ENCODE peak calls at places on chromosomes 3 and 15, in nine cellular contexts. P is tibial artery; O is tibial nerve; Z is esophagus muscularis mucosa; M is CD8-positive, alpha-beta memory T cell; E is neuronal stem cell; K is transverse colon; Y is endodermal cell; R is heart right ventricle. F is an unnamed sample. For H3K4me1 and H3K27me3, the result is how much of the 10 kb centered on the place peaks cover.

GRCh38 chr3:80771085-80771484 is 990.4 kb downstream of the GBE1 start:
- DNase-seq in K (no peak), P (no peak), E (no peak), M (no peak), Y (no peak), O (no peak), R (no peak), Z (no peak), F (no peak)

GRCh38 chr3:175082631-175083030 is 223.5 kb downstream of the NAALADL2 start:
- DNase-seq in E (no peak), P (no peak), M (no peak), Y (no peak), K (no peak), O (no peak), R (no peak), Z (no peak), F (no peak)

GRCh38 chr3:192570757-192571156 is 156.6 kb downstream of the FGF12 start:
- DNase-seq in O (no peak), Y (no peak), R (peak), E (no peak), Z (no peak), P (no peak), M (no peak), K (no peak), F (no peak)

GRCh38 chr3:56042326-56042951 is 425.8 kb downstream of the ERC2 start:
- DNase-seq in P (no peak), E (peak), M (no peak), R (no peak), K (no peak), Y (no peak), O (no peak), Z (no peak), F (no peak)

GRCh38 chr3:122576174-122576940 is 1.1 kb upstream of the PARP15 start:
- DNase-seq in Z (no peak), P (no peak), K (no peak), E (no peak), R (no peak), O (no peak), Y (no peak), M (no peak), F (no peak)

GRCh38 chr3:123153821-123154323 is 47.9 kb upstream of the SEC22A start:
- DNase-seq in Y (peak), E (no peak), M (no peak), O (no peak), P (no peak), Z (no peak), K (no peak), R (no peak), F (no peak)

GRCh38 chr15:68493629-68494028 is 61.7 kb upstream of the ITGA11 start:
- DNase-seq in K (no peak), M (no peak), Y (no peak), O (no peak), P (no peak), Z (no peak), R (no peak), E (no peak), F (no peak)

GRCh38 chr15:65008989-65009388 is 19.3 kb upstream of the SPG21 start:
- DNase-seq in M (no peak), R (no peak), Y (no peak), E (no peak), K (no peak), P (no peak), O (no peak), Z (no peak), F (no peak)

GRCh38 chr15:58260911-58261267 is 122.7 kb downstream of the AQP9 start:
- DNase-seq in Z (peak), R (peak), M (no peak), E (no peak), K (no peak), O (no peak), P (no peak), Y (no peak), F (no peak)

GRCh38 chr3:183491923-183492848 is 63.3 kb downstream of the KLHL6 start:
- DNase-seq in R (no peak), Y (peak), K (no peak), O (no peak), Z (peak), E (no peak), M (peak), P (no peak), F (no peak)

GRCh38 chr3:15899438-15899837 is 101.7 kb upstream of the ANKRD28 start:
- DNase-seq in M (no peak), Z (peak), K (no peak), R (no peak), E (no peak), Y (peak), O (no peak), P (no peak), F (no peak)

GRCh38 chr3:150449169-150449721 is 41.1 kb downstream of the TSC22D2 start:
- DNase-seq in P (no peak), M (no peak), E (no peak), K (no peak), R (no peak), Y (no peak), Z (no peak), O (no peak), F (no peak)

GRCh38 chr3:188239035-188239434 is 85.1 kb downstream of the LPP start:
- DNase-seq in M (no peak), E (no peak), Y (no peak), P (peak), K (no peak), O (no peak), R (no peak), Z (no peak), F (no peak)

GRCh38 chr3:112486811-112487505 is 12.3 kb downstream of the BTLA start:
- DNase-seq in Y (no peak), K (no peak), R (no peak), P (no peak), Z (no peak), E (no peak), M (no peak), O (no peak), F (no peak)

GRCh38 chr3:154121236-154122095 is at the start of gene ARHGEF26:
- DNase-seq in Z (peak), M (peak), K (peak), R (peak), E (peak), Y (peak), O (peak), P (peak), F (peak)

GRCh38 chr3:44478055-44478468 is 592 bp upstream of the ZNF445 start:
- DNase-seq in R (no peak), Y (no peak), O (no peak), P (no peak), E (no peak), K (no peak), Z (no peak), M (no peak), F (no peak)

GRCh38 chr3:58998476-58999117 is 51.2 kb downstream of the CFAP20DC start:
- DNase-seq in M (no peak), K (no peak), O (no peak), E (no peak), Z (no peak), R (no peak), Y (no peak), P (no peak), F (no peak)

GRCh38 chr3:99960123-99960878 is 142.6 kb downstream of the CMSS1 start:
- DNase-seq in Z (no peak), O (no peak), R (no peak), Y (no peak), E (no peak), K (no peak), P (no peak), M (no peak), F (no peak)

GRCh38 chr3:37770938-37771918 is 90.5 kb upstream of the CTDSPL start:
- DNase-seq in M (no peak), O (no peak), P (peak), K (no peak), E (no peak), Z (no peak), Y (no peak), R (peak), F (no peak)

DNA sequence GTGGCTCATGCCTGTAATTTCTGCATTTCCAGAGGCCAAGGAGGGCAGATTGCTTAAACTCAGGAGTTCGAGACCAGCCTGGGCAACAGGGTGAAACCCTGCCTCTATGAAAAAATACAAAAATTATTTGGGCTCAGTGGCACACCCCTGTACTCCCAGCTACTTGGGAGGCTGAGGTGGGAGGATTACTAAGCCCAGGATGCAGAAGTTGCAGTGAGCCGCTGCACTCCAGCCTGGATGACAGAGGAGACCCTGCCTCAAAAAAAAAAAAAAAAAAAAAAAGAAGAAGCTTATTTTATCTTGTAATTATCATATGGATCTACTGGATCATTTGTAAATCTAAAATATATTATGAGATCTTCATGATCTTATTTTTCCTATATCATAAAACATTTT is 84.1 kb downstream of the PPCDC start:
- DNase-seq in K (no peak), E (no peak), Z (no peak), O (no peak), M (no peak), R (no peak), P (no peak), Y (no peak), F (no peak)
- H3K4me1 ChIP-seq in K (under half), E (under half), Z (under half), O (under half), M (under half), R (under half), P (under half), Y (under half), F (under half)

GRCh38 chr3:61454806-61455205 is 106.6 kb upstream of the PTPRG start:
- DNase-seq in K (no peak), P (no peak), O (no peak), E (no peak), R (no peak), Z (no peak), Y (no peak), M (no peak), F (no peak)

GRCh38 chr3:61449327-61450040 is 111.9 kb upstream of the PTPRG start:
- DNase-seq in Y (no peak), Z (no peak), P (no peak), O (no peak), E (no peak), M (no peak), R (no peak), K (peak), F (no peak)

GRCh38 chr3:61452536-61452991 is 108.8 kb upstream of the PTPRG start:
- DNase-seq in R (no peak), K (no peak), Y (no peak), M (no peak), P (no peak), Z (no peak), E (no peak), O (no peak), F (no peak)

GRCh38 chr3:61451841-61452240 is 109.5 kb upstream of the PTPRG start:
- DNase-seq in P (no peak), Y (no peak), O (no peak), M (no peak), Z (no peak), R (no peak), K (no peak), E (no peak), F (no peak)

GRCh38 chr3:61454000-61454399 is 107.4 kb upstream of the PTPRG start:
- DNase-seq in Z (no peak), K (no peak), R (no peak), O (no peak), E (peak), Y (no peak), M (no peak), P (no peak), F (no peak)
- H3K4me3 ChIP-seq in Z (no peak), K (no peak), R (no peak), O (no peak), E (no peak), Y (no peak), M (no peak), P (no peak), F (no peak)

DNA sequence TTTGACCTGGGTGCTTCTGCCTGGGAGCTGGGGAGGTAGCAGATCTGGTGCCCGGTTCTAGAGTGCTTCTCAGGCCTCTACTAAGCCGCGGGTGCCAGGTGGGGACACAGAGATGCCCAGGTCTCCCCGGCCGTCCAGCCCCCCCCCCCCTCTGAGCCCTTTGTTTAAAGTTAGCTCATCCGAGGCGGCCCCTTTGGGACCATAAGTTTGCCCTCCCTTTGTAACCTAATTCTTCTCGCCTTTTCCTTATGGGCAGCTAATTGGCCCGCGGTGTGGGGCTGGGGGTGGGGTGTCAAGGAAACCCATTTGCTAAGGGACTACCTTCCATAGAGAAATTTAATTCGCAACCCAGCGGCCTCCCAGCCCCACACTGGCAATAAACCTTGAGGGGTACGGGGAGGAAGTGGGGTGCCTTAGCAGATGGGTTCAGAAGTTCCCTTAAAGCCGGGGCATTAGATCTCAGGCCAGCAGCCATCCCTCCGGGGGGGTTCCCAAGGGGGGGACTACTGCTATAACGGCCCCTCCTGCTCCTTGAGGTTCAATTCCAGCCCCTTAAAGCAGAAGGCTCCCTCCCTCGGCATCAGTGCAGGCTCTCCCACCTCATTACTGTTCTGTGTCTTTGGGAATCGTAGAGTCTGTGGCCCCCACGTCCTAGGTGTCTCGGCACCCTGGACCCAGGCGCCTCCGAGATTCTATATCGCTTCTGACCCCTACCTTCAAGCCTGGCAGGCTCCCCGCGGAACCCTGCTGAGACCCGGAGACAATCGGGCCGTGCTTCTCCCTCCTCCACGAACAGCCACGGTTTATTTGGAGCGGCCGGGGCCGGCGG is 1.7 kb downstream of the GATA2 start:
- DNase-seq in O (no peak), M (peak), K (no peak), Z (no peak), R (no peak), Y (peak), P (peak), E (no peak), F (no peak)
- H3K27me3 ChIP-seq in O (under half), M (half or more), K (half or more), Z (half or more), R (half or more), Y (half or more), P (half or more), E (half or more), F (half or more)

GRCh38 chr3:73037369-73037699 is 24.1 kb upstream of the EBLN2 start:
- DNase-seq in R (no peak), Z (no peak), Y (no peak), E (no peak), P (no peak), O (no peak), M (no peak), K (no peak), F (no peak)

GRCh38 chr3:73046195-73046594 is 15.3 kb upstream of the EBLN2 start:
- DNase-seq in O (no peak), Z (no peak), M (no peak), P (no peak), E (no peak), Y (no peak), R (no peak), K (no peak), F (no peak)

GRCh38 chr3:73043414-73043813 is 18.0 kb upstream of the EBLN2 start:
- DNase-seq in K (no peak), P (no peak), Y (no peak), O (no peak), Z (no peak), E (no peak), R (no peak), M (no peak), F (no peak)

GRCh38 chr3:73045391-73045790 is 16.1 kb upstream of the EBLN2 start:
- DNase-seq in O (no peak), Z (no peak), P (no peak), Y (no peak), M (no peak), R (no peak), K (no peak), E (no peak), F (no peak)

GRCh38 chr3:73041537-73041936 is 19.9 kb upstream of the EBLN2 start:
- DNase-seq in P (no peak), E (no peak), M (no peak), Y (no peak), R (no peak), O (no peak), Z (no peak), K (no peak), F (no peak)
- H3K4me1 ChIP-seq in P (under half), E (under half), M (under half), Y (under half), R (half or more), O (under half), Z (half or more), K (under half), F (under half)

DNA sequence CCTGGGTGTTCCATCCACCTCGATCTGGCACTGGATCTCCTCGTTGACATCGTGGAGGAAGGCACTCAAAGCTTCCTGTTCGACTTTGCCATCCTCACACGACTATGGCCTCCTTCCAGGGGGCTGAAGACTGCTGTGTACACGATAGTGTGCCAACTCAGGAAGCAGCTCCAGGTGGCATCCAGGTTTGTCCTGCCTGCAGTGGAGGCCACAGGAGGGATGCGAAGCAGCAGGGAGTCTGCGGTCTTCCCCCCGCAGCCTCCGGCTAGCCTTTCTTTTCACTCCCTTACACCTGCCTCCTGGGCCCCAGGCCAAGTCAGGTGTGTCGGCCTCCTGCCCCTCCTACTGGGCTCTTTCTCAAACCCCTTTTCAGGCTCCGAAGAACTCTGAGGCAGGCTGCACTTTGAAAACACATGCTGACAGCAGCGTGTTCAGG is 32.2 kb downstream of the SYNM start:
- DNase-seq in K (no peak), Z (no peak), O (no peak), E (no peak), M (no peak), Y (peak), R (no peak), P (no peak), F (no peak)
- H3K4me3 ChIP-seq in K (no peak), Z (no peak), O (no peak), E (no peak), M (no peak), Y (no peak), R (no peak), P (no peak), F (no peak)

DNA sequence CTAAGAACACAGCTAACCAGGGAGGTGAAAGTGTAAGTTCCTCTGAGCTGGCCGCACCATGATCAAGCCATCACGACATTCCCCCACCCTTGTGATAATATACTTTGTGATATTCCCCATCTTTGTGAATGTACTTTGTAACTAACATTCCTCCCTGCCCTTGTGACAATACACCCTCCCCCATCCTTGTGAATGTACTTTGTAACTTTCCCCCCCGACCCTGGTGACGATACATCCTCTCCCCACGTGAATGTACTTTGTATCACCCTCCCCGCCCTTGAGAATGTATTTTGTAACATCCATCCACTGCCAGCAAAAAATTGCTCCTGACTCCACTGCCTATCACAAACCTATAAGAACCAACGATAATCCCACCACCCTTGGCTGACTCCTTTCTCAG is 20.2 kb upstream of the OR5H6 start:
- DNase-seq in E (no peak), M (no peak), O (no peak), K (no peak), Y (no peak), Z (no peak), R (no peak), P (no peak), F (no peak)
- H3K27me3 ChIP-seq in E (under half), M (under half), O (under half), K (under half), Y (under half), Z (under half), R (under half), P (under half), F (under half)

DNA sequence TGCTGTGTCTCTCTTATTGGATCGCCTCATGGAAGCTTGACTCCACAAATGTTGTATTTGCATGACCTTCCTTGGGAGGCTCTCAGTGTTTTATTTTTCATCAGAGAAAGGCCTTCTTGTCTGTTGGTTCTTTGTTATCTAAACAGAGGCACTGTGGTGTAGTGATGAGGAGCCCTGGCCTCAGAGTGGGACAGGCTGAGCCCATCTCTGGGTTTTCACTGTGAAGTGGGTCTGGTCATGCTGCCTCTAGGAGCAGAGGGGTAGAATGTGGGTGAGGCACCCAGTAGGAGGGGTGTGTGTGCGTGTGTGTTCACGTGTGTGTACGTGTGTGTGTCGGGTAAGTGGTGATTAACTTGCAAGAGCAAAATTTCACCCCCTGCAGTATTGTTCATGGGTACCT is 14.4 kb downstream of the KLF13 start:
- DNase-seq in M (no peak), E (no peak), Y (no peak), P (no peak), O (no peak), R (no peak), K (no peak), Z (no peak), F (no peak)
- H3K4me1 ChIP-seq in M (half or more), E (under half), Y (under half), P (under half), O (under half), R (half or more), K (half or more), Z (half or more), F (half or more)